ENCODE peak calls at places on chromosomes 2 and 18, in five cellular contexts. R is upper lobe of right lung, T is tibial artery, A is astrocyte, P is smooth muscle cell of the brain vasculature. Y is an unnamed sample.

GRCh38 chr2:67389286-67389685 is 7.8 kb upstream of the ETAA1 start:
- DNase-seq in R (no peak), T (no peak), A (peak), P (no peak), Y (no peak)

GRCh38 chr2:155223781-155224406 is 525.4 kb downstream of the KCNJ3 start:
- DNase-seq in R (no peak), T (no peak), A (no peak), P (no peak), Y (no peak)

GRCh38 chr2:40256649-40257048 is 195.2 kb downstream of the SLC8A1 start:
- DNase-seq in R (no peak), T (no peak), A (no peak), P (no peak), Y (no peak)

GRCh38 chr2:136122654-136123053 is 4.7 kb upstream of the CXCR4 start:
- DNase-seq in R (no peak), T (no peak), A (no peak), P (no peak), Y (no peak)

GRCh38 chr2:99354060-99354459 is 16.9 kb downstream of the EIF5B start:
- DNase-seq in R (no peak), T (no peak), A (peak), P (no peak), Y (no peak)

GRCh38 chr2:29336741-29337340 is 221.6 kb downstream of the CLIP4 start:
- DNase-seq in R (no peak), T (no peak), A (no peak), P (no peak), Y (no peak)

GRCh38 chr2:30046396-30046795 is 100.4 kb upstream of the YPEL5 start:
- DNase-seq in R (no peak), T (no peak), A (no peak), P (no peak), Y (no peak)

GRCh38 chr2:64698668-64699444 is 45.1 kb upstream of the SERTAD2 start:
- DNase-seq in R (no peak), T (no peak), A (peak), P (no peak), Y (no peak)

GRCh38 chr18:6683112-6683876 is 46.2 kb upstream of the ARHGAP28 start:
- DNase-seq in R (peak), T (no peak), A (no peak), P (no peak), Y (no peak)

GRCh38 chr2:240451108-240451611 is 15.7 kb downstream of the GPC1 start:
- DNase-seq in R (no peak), T (no peak), A (no peak), P (no peak), Y (no peak)

GRCh38 chr2:85780316-85781092 is 26.7 kb downstream of the ATOH8 start:
- DNase-seq in R (peak), T (peak), A (no peak), P (no peak), Y (no peak)

GRCh38 chr2:206494061-206494460 is 50.7 kb downstream of the ADAM23 start:
- DNase-seq in R (no peak), T (no peak), A (no peak), P (no peak), Y (no peak)

GRCh38 chr2:196592331-196592911 is 47.1 kb upstream of the CCDC150 start:
- DNase-seq in R (peak), T (no peak), A (peak), P (no peak), Y (no peak)

GRCh38 chr18:55706893-55707292 is 118.9 kb upstream of the TCF4 start:
- DNase-seq in R (no peak), T (no peak), A (peak), P (no peak), Y (no peak)

GRCh38 chr2:3040066-3040428 is 337.6 kb downstream of the EIPR1 start:
- DNase-seq in R (no peak), T (no peak), A (no peak), P (no peak), Y (no peak)

GRCh38 chr18:7629416-7629815 is 62.3 kb downstream of the PTPRM start:
- DNase-seq in R (no peak), T (no peak), A (no peak), P (no peak), Y (no peak)

GRCh38 chr2:217954051-217954450 is 48.7 kb downstream of the TNS1 start:
- DNase-seq in R (peak), T (peak), A (no peak), P (no peak), Y (no peak)

Y was measured in DMS79.